ENCODE peak calls at places on chromosomes 3 and 15, in five cellular contexts. Q is hepatocyte, Z is psoas muscle, F is uterus, E is ovary. A is an unnamed sample.

GRCh38 chr3:88149146-88149515 is 628 bp upstream of the C3orf38 start:
- DNase-seq in Q (no peak), Z (no peak), F (no peak), E (no peak), A (peak)

GRCh38 chr3:150359381-150359780 is 48.7 kb upstream of the TSC22D2 start:
- DNase-seq in Q (no peak), Z (no peak), F (no peak), E (no peak), A (no peak)

GRCh38 chr3:187368251-187368733 is at the start of gene RTP4:
- DNase-seq in Q (peak), Z (no peak), F (peak), E (no peak), A (peak)

GRCh38 chr15:84821501-84822021 is 4.4 kb downstream of the ALPK3 start:
- DNase-seq in Q (no peak), Z (no peak), F (peak), E (peak), A (peak)

GRCh38 chr15:88255496-88256171 is 905 bp downstream of the NTRK3 start:
- DNase-seq in Q (peak), Z (no peak), F (peak), E (peak), A (no peak)

GRCh38 chr15:71425388-71425787 is 310.1 kb downstream of the THSD4 start:
- DNase-seq in Q (no peak), Z (no peak), F (no peak), E (no peak), A (no peak)

GRCh38 chr3:126132751-126133511 is 47.5 kb downstream of the ALDH1L1 start:
- DNase-seq in Q (no peak), Z (peak), F (peak), E (peak), A (no peak)

GRCh38 chr3:105755121-105755886 is 113.5 kb downstream of the CBLB start:
- DNase-seq in Q (no peak), Z (no peak), F (no peak), E (no peak), A (no peak)

GRCh38 chr3:123447749-123448502 is 964 bp downstream of the ADCY5 start:
- DNase-seq in Q (peak), Z (peak), F (no peak), E (peak), A (no peak)

GRCh38 chr15:67080900-67081431 is 15.6 kb downstream of the SMAD3 start:
- DNase-seq in Q (no peak), Z (peak), F (peak), E (no peak), A (peak)

GRCh38 chr3:133872781-133873180 is 22.9 kb downstream of the RAB6B start:
- DNase-seq in Q (no peak), Z (no peak), F (no peak), E (no peak), A (no peak)

GRCh38 chr3:47910777-47911440 is 105.3 kb downstream of the MAP4 start:
- DNase-seq in Q (peak), Z (no peak), F (no peak), E (no peak), A (no peak)

GRCh38 chr3:113243071-113243470 is 31.7 kb downstream of the BOC start:
- DNase-seq in Q (no peak), Z (no peak), F (no peak), E (no peak), A (no peak)

GRCh38 chr3:157129782-157130137 is 30.2 kb downstream of the CCNL1 start:
- DNase-seq in Q (no peak), Z (no peak), F (no peak), E (no peak), A (peak)

GRCh38 chr3:127226451-127226850 is 33.5 kb downstream of the PRR23E start:
- DNase-seq in Q (no peak), Z (no peak), F (no peak), E (no peak), A (no peak)

GRCh38 chr3:97257942-97258341 is 443.5 kb downstream of the EPHA6 start:
- DNase-seq in Q (no peak), Z (no peak), F (no peak), E (no peak), A (no peak)

GRCh38 chr3:122255757-122256439 is 69.2 kb upstream of the CSTA start:
- DNase-seq in Q (no peak), Z (no peak), F (no peak), E (no peak), A (no peak)

GRCh38 chr15:58501006-58501405 is 69.2 kb downstream of the LIPC start:
- DNase-seq in Q (no peak), Z (no peak), F (no peak), E (no peak), A (no peak)

GRCh38 chr3:94873751-94874150 is 810.9 kb downstream of the NSUN3 start:
- DNase-seq in Q (no peak), Z (no peak), F (no peak), E (no peak), A (no peak)

GRCh38 chr3:185687479-185687878 is 101.4 kb downstream of the SENP2 start:
- DNase-seq in Q (no peak), Z (no peak), F (no peak), E (no peak), A (no peak)

GRCh38 chr3:67526246-67526645 is 128.2 kb downstream of the SUCLG2 start:
- DNase-seq in Q (no peak), Z (no peak), F (no peak), E (no peak), A (peak)

DNA sequence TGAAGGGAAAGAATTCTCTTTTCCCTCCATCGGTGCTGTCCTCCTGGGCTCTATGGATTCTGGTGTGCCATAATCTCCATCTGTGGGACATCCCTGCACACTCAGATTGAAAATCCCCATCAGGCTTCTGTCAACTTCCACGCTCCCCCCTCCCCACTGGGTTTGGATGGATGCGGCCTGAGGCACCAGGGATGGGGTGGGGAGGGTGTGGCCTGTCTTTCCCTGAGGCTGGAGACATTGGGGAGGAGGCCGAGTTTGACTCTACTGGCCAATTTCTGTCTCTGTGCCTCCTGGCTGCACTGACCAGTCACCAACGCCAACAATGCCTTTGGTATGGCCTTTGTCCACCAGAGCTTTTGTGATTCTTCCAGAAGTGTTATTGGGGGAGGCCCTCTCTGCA is 16.3 kb upstream of the FBLN2 start:
- DNase-seq in Q (no peak), Z (peak), F (no peak), E (no peak), A (no peak)
- H3K4me3 ChIP-seq in Q (no peak), Z (no peak), F (no peak), E (no peak), A (no peak)

GRCh38 chr3:114566162-114566755 is 272.4 kb downstream of the TIGIT start:
- DNase-seq in Q (no peak), Z (no peak), F (no peak), E (no peak), A (no peak)
- H3K4me3 ChIP-seq in Q (no peak), Z (no peak), F (no peak), E (no peak), A (no peak)

GRCh38 chr15:48883699-48884098 is 5.8 kb downstream of the EID1 start:
- DNase-seq in Q (no peak), Z (no peak), F (no peak), E (no peak), A (no peak)

GRCh38 chr15:48875241-48875640 is 2.7 kb upstream of the EID1 start:
- DNase-seq in Q (no peak), Z (no peak), F (no peak), E (no peak), A (no peak)

GRCh38 chr15:48877630-48878595 is at the start of gene EID1:
- DNase-seq in Q (peak), Z (peak), F (peak), E (peak), A (peak)

GRCh38 chr15:48876057-48876456 is 1.9 kb upstream of the EID1 start:
- DNase-seq in Q (no peak), Z (no peak), F (no peak), E (no peak), A (no peak)

DNA sequence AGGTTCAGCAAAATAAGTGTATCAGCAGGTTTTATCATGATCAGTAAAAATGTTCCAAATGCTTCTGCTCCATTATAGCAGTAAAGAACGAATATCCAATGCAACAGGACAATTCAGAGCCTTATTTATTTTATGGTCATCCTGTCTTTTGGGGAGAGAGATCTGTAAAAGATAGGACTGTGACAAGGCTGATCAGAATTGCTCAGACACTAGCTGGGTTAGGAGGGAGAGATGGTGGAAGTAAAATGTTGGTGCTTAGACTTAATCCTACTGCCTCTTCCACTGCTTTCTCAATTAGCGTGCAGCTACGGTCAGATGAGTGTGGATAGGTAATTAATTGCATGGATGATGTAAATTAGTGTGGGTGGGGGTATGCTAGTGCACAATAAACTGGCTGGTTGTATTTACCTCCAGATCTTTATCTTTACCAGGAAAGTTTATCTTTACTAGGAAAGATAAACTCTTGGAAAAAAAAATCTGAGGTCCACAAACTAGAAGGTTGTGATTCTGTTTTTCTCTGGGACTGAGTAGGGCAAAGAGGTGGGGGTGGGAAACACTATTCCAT is 2.2 kb downstream of the EID1 start:
- DNase-seq in Q (no peak), Z (no peak), F (no peak), E (no peak), A (no peak)
- H3K4me3 ChIP-seq in Q (peak), Z (no peak), F (no peak), E (no peak), A (peak)

GRCh38 chr15:52783929-52784798 is 6.0 kb downstream of the ONECUT1 start:
- DNase-seq in Q (peak), Z (no peak), F (no peak), E (no peak), A (no peak)
- H3K4me3 ChIP-seq in Q (no peak), Z (no peak), F (no peak), E (no peak), A (no peak)

A was measured in NB4.